ENCODE peak calls at places on chromosomes 12 and 14, in seven cellular contexts. W, C, V, N, U, R and F are unnamed samples.

GRCh38 chr12:49297695-49298060 is 2.7 kb downstream of the PRPH start:
- DNase-seq in C (no peak), V (peak; percentile 47), N (no peak), R (no peak), W (no peak), U (no peak), F (no peak)

GRCh38 chr12:2319747-2320146 is 267.0 kb downstream of the CACNA1C start:
- DNase-seq in C (no peak), U (no peak), W (no peak), R (no peak), V (no peak), N (peak; percentile 39), F (no peak)

GRCh38 chr14:83706555-83706954 is 1823.4 kb upstream of the FLRT2 start:
- DNase-seq in C (no peak), W (no peak), R (no peak), U (no peak), V (no peak), N (no peak), F (no peak)

GRCh38 chr14:105315941-105316562 is 1.5 kb downstream of the PACS2 start:
- DNase-seq in V (peak; percentile 81), R (no peak), N (no peak), U (no peak), W (peak; percentile 78), C (no peak), F (no peak)

GRCh38 chr12:11460343-11461023 is 65.1 kb upstream of the PRB2 start:
- DNase-seq in C (no peak), N (no peak), R (no peak), W (no peak), V (no peak), U (no peak), F (no peak)

GRCh38 chr14:29235991-29236390 is 469.4 kb downstream of the FOXG1 start:
- DNase-seq in V (no peak), C (no peak), N (no peak), R (no peak), W (no peak), U (no peak), F (no peak)

GRCh38 chr12:98515368-98516183 is at the start of gene TMPO:
- DNase-seq in V (peak; percentile 97), C (peak; percentile 88), N (peak; percentile 90), U (peak; percentile 98), W (peak; percentile 97), R (peak; percentile 94), F (peak; percentile 97)

GRCh38 chr14:95832012-95832411 is 44.6 kb upstream of the TUNAR start:
- DNase-seq in N (no peak), U (peak; percentile 88), C (no peak), W (no peak), V (no peak), R (no peak), F (no peak)

GRCh38 chr12:47819902-47820630 is at the start of gene HDAC7:
- DNase-seq in U (peak; percentile 97), R (peak; percentile 86), W (peak; percentile 96), N (peak; percentile 94), C (peak; percentile 77), V (peak; percentile 95), F (peak; percentile 92)

GRCh38 chr14:64830961-64831360 is 48.7 kb downstream of the SPTB start:
- DNase-seq in N (no peak), R (no peak), W (no peak), C (no peak), V (no peak), U (no peak), F (no peak)

GRCh38 chr12:125283521-125283920 is 218.3 kb downstream of the AACS start:
- DNase-seq in V (no peak), R (no peak), W (no peak), N (no peak), C (no peak), U (no peak), F (no peak)

GRCh38 chr14:53652068-53652467 is 304.6 kb downstream of the BMP4 start:
- DNase-seq in N (no peak), C (no peak), V (no peak), W (no peak), U (no peak), R (no peak), F (no peak)

GRCh38 chr12:88338486-88338885 is 196.4 kb downstream of the TMTC3 start:
- DNase-seq in C (no peak), U (no peak), W (no peak), N (no peak), V (no peak), R (no peak), F (no peak)

GRCh38 chr12:109169676-109170075 is 53.3 kb downstream of the ACACB start:
- DNase-seq in U (no peak), V (no peak), R (no peak), W (no peak), N (no peak), C (no peak), F (no peak)

GRCh38 chr14:98218213-98218612 is 1053.8 kb downstream of the BCL11B start:
- DNase-seq in R (no peak), V (no peak), U (peak; percentile 86), C (no peak), N (no peak), W (no peak), F (no peak)

GRCh38 chr14:49479432-49479831 is 106.7 kb downstream of the RPS29 start:
- DNase-seq in C (no peak), R (no peak), V (no peak), U (peak; percentile 79), W (no peak), N (no peak), F (no peak)

GRCh38 chr14:50397461-50398196 is 948 bp upstream of the CDKL1 start:
- DNase-seq in W (no peak), C (no peak), R (peak; percentile 54), U (peak; percentile 87), V (no peak), N (no peak), F (no peak)

DNA sequence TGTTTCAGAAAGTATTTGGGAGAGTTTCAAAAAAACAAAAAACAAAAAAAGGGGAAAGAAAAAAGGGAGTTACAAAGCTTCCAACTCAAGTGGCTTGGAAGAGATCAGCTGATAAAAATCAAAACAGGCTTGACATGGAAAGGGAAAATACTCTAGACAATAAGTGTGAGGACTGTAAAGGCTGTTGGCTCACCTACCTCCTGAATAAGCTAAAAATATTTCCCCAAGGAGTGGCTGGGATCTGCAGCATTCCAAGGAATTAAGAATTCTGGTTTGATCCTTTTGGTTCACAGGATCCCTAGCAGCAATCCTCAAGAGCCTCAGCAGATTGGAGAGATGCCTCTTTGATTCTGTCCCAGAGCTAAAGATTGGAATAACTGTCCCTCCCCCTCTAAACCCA is 11.2 kb upstream of the AJUBA start:
- DNase-seq in U (no peak), R (no peak), C (no peak), W (no peak), V (no peak), N (no peak), F (no peak)
- H3K36me3 ChIP-seq in U (peaks cover 26% of the 10 kb centered on the region), R (no peaks in the 10 kb centered on the region), C (peaks cover 7% of the 10 kb centered on the region), W (no peaks in the 10 kb centered on the region), V (no peaks in the 10 kb centered on the region), N (peaks cover 11% of the 10 kb centered on the region), F (peaks cover 5% of the 10 kb centered on the region)

GRCh38 chr14:43003845-43004244 is 1397.2 kb downstream of the LRFN5 start:
- DNase-seq in N (no peak), U (no peak), V (no peak), C (no peak), W (no peak), R (no peak), F (no peak)

GRCh38 chr14:43001729-43002128 is 1395.1 kb downstream of the LRFN5 start:
- DNase-seq in C (no peak), W (no peak), R (no peak), N (no peak), U (no peak), V (no peak), F (no peak)

DNA sequence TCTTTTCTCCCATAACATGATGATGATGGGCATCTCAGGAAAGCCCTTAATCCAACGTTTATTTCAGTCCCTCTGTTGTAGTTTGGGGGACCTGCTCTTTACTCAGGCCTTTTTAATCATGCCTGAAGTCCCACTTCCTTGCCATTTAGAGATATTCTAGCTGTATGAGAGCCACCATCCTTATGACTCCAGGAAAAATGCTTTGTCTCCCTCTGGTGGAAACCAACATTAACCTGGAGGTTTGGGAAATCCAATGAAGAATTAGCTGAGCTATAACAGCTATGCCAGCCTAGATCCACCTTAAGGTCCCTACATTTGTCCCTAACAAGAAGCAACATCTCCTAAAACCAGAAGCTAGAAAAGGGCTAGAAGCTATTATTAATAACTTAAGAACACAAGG is 1399.1 kb downstream of the LRFN5 start:
- DNase-seq in N (no peak), W (no peak), U (no peak), R (no peak), V (no peak), C (no peak), F (no peak)
- TF ChIP-seq CTCF in N (no peak), W (no peak), U (no peak), R (no peak), V (no peak), C (no peak), F (no peak)

DNA sequence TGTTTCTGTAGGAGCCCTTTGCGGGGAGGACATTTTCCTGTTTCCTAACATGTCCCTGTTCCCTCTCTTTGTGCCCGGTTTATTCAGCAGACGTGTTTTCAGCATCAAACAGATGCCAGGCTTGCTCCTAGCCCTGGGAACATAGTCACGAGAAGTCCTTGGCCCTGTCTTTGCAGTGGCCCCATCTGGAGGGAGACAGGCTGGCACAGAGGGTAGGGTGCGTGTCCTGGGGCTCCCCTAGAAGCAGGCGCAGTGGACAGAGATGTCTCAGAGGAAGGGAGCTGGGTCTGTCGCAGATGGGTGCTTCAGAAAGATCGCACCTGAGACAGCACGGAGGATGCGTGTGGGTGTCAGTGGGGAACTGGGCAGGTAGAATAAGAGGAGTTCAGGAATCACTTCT is 75.0 kb upstream of the DYNC1H1 start:
- DNase-seq in V (peak; percentile 53), R (peak; percentile 10), W (no peak), U (no peak), N (no peak), C (no peak), F (peak; percentile 55)
- H3K36me3 ChIP-seq in V (peaks cover 79% of the 10 kb centered on the region), R (peaks cover 15% of the 10 kb centered on the region), W (peaks cover 23% of the 10 kb centered on the region), U (peaks cover 86% of the 10 kb centered on the region), N (peaks cover 80% of the 10 kb centered on the region), C (peaks cover 29% of the 10 kb centered on the region), F (peaks cover 90% of the 10 kb centered on the region)

GRCh38 chr12:119230804-119231203 is 52.1 kb downstream of the HSPB8 start:
- DNase-seq in U (no peak), N (no peak), C (no peak), V (no peak), R (no peak), W (no peak), F (no peak)

GRCh38 chr12:119236372-119236771 is 57.6 kb downstream of the HSPB8 start:
- DNase-seq in N (no peak), C (no peak), W (no peak), U (no peak), R (no peak), V (no peak), F (no peak)

GRCh38 chr12:119231774-119232173 is 53.0 kb downstream of the HSPB8 start:
- DNase-seq in C (no peak), U (no peak), N (no peak), W (no peak), R (no peak), V (no peak), F (no peak)

GRCh38 chr12:119239040-119239439 is 60.3 kb downstream of the HSPB8 start:
- DNase-seq in W (no peak), C (no peak), V (no peak), R (no peak), N (no peak), U (no peak), F (no peak)

DNA sequence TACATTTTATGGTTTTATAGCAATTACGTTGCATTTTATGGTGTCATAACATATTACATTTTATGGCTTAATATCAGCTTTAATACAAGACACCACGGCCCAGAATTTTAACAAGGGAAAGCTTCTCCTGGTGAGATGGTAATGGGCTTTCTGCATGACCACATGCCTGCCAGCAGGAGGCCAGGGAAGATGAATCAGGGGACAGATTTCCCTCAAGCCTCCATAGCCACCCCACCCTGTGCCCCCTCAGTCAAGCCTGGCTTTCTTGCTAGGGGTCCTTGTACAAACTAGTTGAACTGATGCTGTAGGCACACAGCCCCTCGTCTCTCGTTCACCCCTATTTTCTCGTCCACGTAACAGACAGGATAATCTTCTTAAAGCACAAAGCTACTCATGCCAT is 56.6 kb downstream of the HSPB8 start:
- DNase-seq in V (no peak), R (no peak), C (peak; percentile 37), N (no peak), W (no peak), U (no peak), F (no peak)
- TF ChIP-seq CTCF in V (no peak), R (no peak), C (peak; percentile 80), N (peak; percentile 56), W (no peak), U (peak; percentile 46), F (peak; percentile 17)